ENCODE peak calls at places on chromosomes 6 and 20, in five cellular contexts. One of them, this sample, is unnamed. For H3K9me3, the result is how much of the 10 kb centered on the place peaks cover.

GRCh38 chr6:108560463-108561308 is at the start of gene FOXO3:
- DNase-seq in CD4-positive, CD25-positive, alpha-beta regulatory T cell: peak
- DNase-seq in colonic mucosa: peak
- DNase-seq in testis: peak
- DNase-seq in CD4-positive, alpha-beta T cell: peak
- DNase-seq in this sample: peak

GRCh38 chr20:19079536-19080299 is 132.7 kb upstream of the SLC24A3 start:
- DNase-seq in CD4-positive, alpha-beta T cell: no peak
- DNase-seq in colonic mucosa: no peak
- DNase-seq in CD4-positive, CD25-positive, alpha-beta regulatory T cell: no peak
- DNase-seq in testis: no peak
- DNase-seq in this sample: no peak

GRCh38 chr20:50153153-50153499 is 397 bp downstream of the PEDS1 start:
- DNase-seq in testis: peak
- DNase-seq in CD4-positive, CD25-positive, alpha-beta regulatory T cell: no peak
- DNase-seq in CD4-positive, alpha-beta T cell: peak
- DNase-seq in colonic mucosa: peak
- DNase-seq in this sample: no peak

GRCh38 chr6:154386848-154387717 is 30.5 kb upstream of the IPCEF1 start:
- DNase-seq in CD4-positive, alpha-beta T cell: no peak
- DNase-seq in testis: no peak
- DNase-seq in colonic mucosa: no peak
- DNase-seq in CD4-positive, CD25-positive, alpha-beta regulatory T cell: no peak
- DNase-seq in this sample: no peak

GRCh38 chr6:154805288-154805911 is 72.2 kb downstream of the SCAF8 start:
- DNase-seq in testis: no peak
- DNase-seq in colonic mucosa: no peak
- DNase-seq in CD4-positive, alpha-beta T cell: no peak
- DNase-seq in CD4-positive, CD25-positive, alpha-beta regulatory T cell: peak
- DNase-seq in this sample: no peak

GRCh38 chr6:54060286-54060685 is 51.0 kb upstream of the MLIP start:
- DNase-seq in CD4-positive, CD25-positive, alpha-beta regulatory T cell: no peak
- DNase-seq in CD4-positive, alpha-beta T cell: no peak
- DNase-seq in testis: no peak
- DNase-seq in colonic mucosa: no peak
- DNase-seq in this sample: no peak

GRCh38 chr6:30461055-30461454 is 28.3 kb upstream of the HLA-E start:
- DNase-seq in testis: no peak
- DNase-seq in colonic mucosa: no peak
- DNase-seq in CD4-positive, alpha-beta T cell: no peak
- DNase-seq in CD4-positive, CD25-positive, alpha-beta regulatory T cell: no peak
- DNase-seq in this sample: no peak

GRCh38 chr6:95648636-95649035 is 71.3 kb downstream of the MANEA start:
- DNase-seq in colonic mucosa: no peak
- DNase-seq in CD4-positive, CD25-positive, alpha-beta regulatory T cell: no peak
- DNase-seq in testis: peak
- DNase-seq in CD4-positive, alpha-beta T cell: no peak
- DNase-seq in this sample: no peak

GRCh38 chr6:128899651-128900050 is 16.7 kb downstream of the LAMA2 start:
- DNase-seq in testis: no peak
- DNase-seq in colonic mucosa: no peak
- DNase-seq in CD4-positive, alpha-beta T cell: no peak
- DNase-seq in CD4-positive, CD25-positive, alpha-beta regulatory T cell: no peak
- DNase-seq in this sample: no peak

GRCh38 chr6:13470240-13471140 is 16.9 kb downstream of the GFOD1 start:
- DNase-seq in CD4-positive, CD25-positive, alpha-beta regulatory T cell: no peak
- DNase-seq in colonic mucosa: no peak
- DNase-seq in CD4-positive, alpha-beta T cell: no peak
- DNase-seq in testis: no peak
- DNase-seq in this sample: no peak

GRCh38 chr20:7924692-7925091 is 15.6 kb downstream of the HAO1 start:
- DNase-seq in colonic mucosa: no peak
- DNase-seq in CD4-positive, alpha-beta T cell: no peak
- DNase-seq in CD4-positive, CD25-positive, alpha-beta regulatory T cell: no peak
- DNase-seq in testis: no peak
- DNase-seq in this sample: no peak

GRCh38 chr6:33785766-33786165 is 3.2 kb downstream of the LEMD2 start:
- DNase-seq in CD4-positive, CD25-positive, alpha-beta regulatory T cell: no peak
- DNase-seq in testis: no peak
- DNase-seq in CD4-positive, alpha-beta T cell: no peak
- DNase-seq in colonic mucosa: no peak
- DNase-seq in this sample: no peak

GRCh38 chr6:19845271-19846046 is 8.3 kb downstream of the ID4 start:
- DNase-seq in CD4-positive, alpha-beta T cell: no peak
- DNase-seq in testis: no peak
- DNase-seq in CD4-positive, CD25-positive, alpha-beta regulatory T cell: no peak
- DNase-seq in colonic mucosa: no peak
- DNase-seq in this sample: no peak

GRCh38 chr6:79520534-79520933 is 16.7 kb downstream of the LCA5 start:
- DNase-seq in testis: no peak
- DNase-seq in colonic mucosa: no peak
- DNase-seq in CD4-positive, alpha-beta T cell: no peak
- DNase-seq in CD4-positive, CD25-positive, alpha-beta regulatory T cell: no peak
- DNase-seq in this sample: no peak

GRCh38 chr20:46894971-46895905 is 595 bp downstream of the EYA2 start:
- DNase-seq in testis: peak
- DNase-seq in colonic mucosa: peak
- DNase-seq in CD4-positive, CD25-positive, alpha-beta regulatory T cell: no peak
- DNase-seq in CD4-positive, alpha-beta T cell: no peak
- DNase-seq in this sample: no peak

GRCh38 chr20:20568604-20569205 is 143.7 kb downstream of the RALGAPA2 start:
- DNase-seq in testis: peak
- DNase-seq in CD4-positive, CD25-positive, alpha-beta regulatory T cell: peak
- DNase-seq in colonic mucosa: no peak
- DNase-seq in CD4-positive, alpha-beta T cell: no peak
- DNase-seq in this sample: no peak

GRCh38 chr20:24318569-24319352 is 150.7 kb upstream of the SYNDIG1 start:
- DNase-seq in testis: no peak
- DNase-seq in CD4-positive, alpha-beta T cell: no peak
- DNase-seq in CD4-positive, CD25-positive, alpha-beta regulatory T cell: peak
- DNase-seq in colonic mucosa: no peak
- DNase-seq in this sample: no peak

GRCh38 chr20:20297181-20297580 is 70.7 kb upstream of the INSM1 start:
- DNase-seq in testis: no peak
- DNase-seq in CD4-positive, CD25-positive, alpha-beta regulatory T cell: no peak
- DNase-seq in CD4-positive, alpha-beta T cell: no peak
- DNase-seq in colonic mucosa: no peak
- DNase-seq in this sample: no peak

GRCh38 chr6:119844385-119844784 is 494.8 kb upstream of the MAN1A1 start:
- DNase-seq in CD4-positive, CD25-positive, alpha-beta regulatory T cell: no peak
- DNase-seq in CD4-positive, alpha-beta T cell: no peak
- DNase-seq in colonic mucosa: no peak
- DNase-seq in testis: no peak
- DNase-seq in this sample: no peak

GRCh38 chr20:63178889-63179751 is 36.8 kb downstream of the YTHDF1 start:
- DNase-seq in colonic mucosa: peak
- DNase-seq in testis: peak
- DNase-seq in CD4-positive, alpha-beta T cell: peak
- DNase-seq in CD4-positive, CD25-positive, alpha-beta regulatory T cell: peak
- DNase-seq in this sample: no peak

GRCh38 chr20:38804243-38804642 is 1.3 kb upstream of the PPP1R16B start:
- DNase-seq in colonic mucosa: no peak
- DNase-seq in testis: no peak
- DNase-seq in CD4-positive, CD25-positive, alpha-beta regulatory T cell: no peak
- DNase-seq in CD4-positive, alpha-beta T cell: no peak
- DNase-seq in this sample: no peak

GRCh38 chr20:20367681-20368413 is at the start of gene INSM1:
- DNase-seq in testis: peak
- DNase-seq in colonic mucosa: no peak
- DNase-seq in CD4-positive, CD25-positive, alpha-beta regulatory T cell: no peak
- DNase-seq in CD4-positive, alpha-beta T cell: no peak
- DNase-seq in this sample: no peak

GRCh38 chr20:35085477-35086225 is 7.0 kb downstream of the TRPC4AP start:
- DNase-seq in testis: no peak
- DNase-seq in colonic mucosa: no peak
- DNase-seq in CD4-positive, alpha-beta T cell: no peak
- DNase-seq in CD4-positive, CD25-positive, alpha-beta regulatory T cell: peak
- DNase-seq in this sample: no peak

GRCh38 chr6:79717989-79718388 is 86.9 kb downstream of the SH3BGRL2 start:
- DNase-seq in testis: no peak
- DNase-seq in CD4-positive, CD25-positive, alpha-beta regulatory T cell: no peak
- DNase-seq in colonic mucosa: no peak
- DNase-seq in CD4-positive, alpha-beta T cell: no peak
- DNase-seq in this sample: no peak

GRCh38 chr20:8796088-8796665 is 272.7 kb upstream of the PLCB4 start:
- DNase-seq in colonic mucosa: no peak
- DNase-seq in CD4-positive, alpha-beta T cell: no peak
- DNase-seq in testis: no peak
- DNase-seq in CD4-positive, CD25-positive, alpha-beta regulatory T cell: no peak
- DNase-seq in this sample: no peak

GRCh38 chr6:44462797-44463770 is 75.6 kb downstream of the CDC5L start:
- DNase-seq in testis: no peak
- DNase-seq in colonic mucosa: no peak
- DNase-seq in CD4-positive, alpha-beta T cell: no peak
- DNase-seq in CD4-positive, CD25-positive, alpha-beta regulatory T cell: no peak
- DNase-seq in this sample: no peak

GRCh38 chr20:34083137-34083536 is 28.9 kb downstream of the EIF2S2 start:
- DNase-seq in CD4-positive, alpha-beta T cell: no peak
- DNase-seq in testis: peak
- DNase-seq in CD4-positive, CD25-positive, alpha-beta regulatory T cell: no peak
- DNase-seq in colonic mucosa: peak
- DNase-seq in this sample: peak

GRCh38 chr6:82954351-82954750 is 111.3 kb downstream of the UBE3D start:
- DNase-seq in CD4-positive, CD25-positive, alpha-beta regulatory T cell: no peak
- DNase-seq in CD4-positive, alpha-beta T cell: no peak
- DNase-seq in testis: no peak
- DNase-seq in colonic mucosa: no peak
- DNase-seq in this sample: no peak

GRCh38 chr6:82953871-82954270 is 111.8 kb downstream of the UBE3D start:
- DNase-seq in CD4-positive, CD25-positive, alpha-beta regulatory T cell: no peak
- DNase-seq in testis: peak
- DNase-seq in colonic mucosa: no peak
- DNase-seq in CD4-positive, alpha-beta T cell: no peak
- DNase-seq in this sample: no peak

GRCh38 chr6:82957171-82957894 is 108.3 kb downstream of the UBE3D start:
- DNase-seq in CD4-positive, CD25-positive, alpha-beta regulatory T cell: no peak
- DNase-seq in colonic mucosa: no peak
- DNase-seq in testis: no peak
- DNase-seq in CD4-positive, alpha-beta T cell: no peak
- DNase-seq in this sample: no peak

GRCh38 chr6:82955841-82956240 is 109.8 kb downstream of the UBE3D start:
- DNase-seq in CD4-positive, alpha-beta T cell: no peak
- DNase-seq in CD4-positive, CD25-positive, alpha-beta regulatory T cell: no peak
- DNase-seq in testis: no peak
- DNase-seq in colonic mucosa: no peak
- DNase-seq in this sample: no peak

GRCh38 chr6:82954937-82955577 is 110.6 kb downstream of the UBE3D start:
- DNase-seq in testis: no peak
- DNase-seq in colonic mucosa: no peak
- DNase-seq in CD4-positive, CD25-positive, alpha-beta regulatory T cell: no peak
- DNase-seq in CD4-positive, alpha-beta T cell: no peak
- DNase-seq in this sample: no peak
- H3K27ac ChIP-seq in testis: no peak
- H3K27ac ChIP-seq in colonic mucosa: no peak
- H3K27ac ChIP-seq in CD4-positive, CD25-positive, alpha-beta regulatory T cell: no peak
- H3K27ac ChIP-seq in CD4-positive, alpha-beta T cell: no peak
- H3K27ac ChIP-seq in this sample: no peak

GRCh38 chr6:156028310-156029131 is 572.9 kb upstream of the NOX3 start:
- DNase-seq in colonic mucosa: no peak
- DNase-seq in CD4-positive, CD25-positive, alpha-beta regulatory T cell: peak
- DNase-seq in CD4-positive, alpha-beta T cell: no peak
- DNase-seq in testis: no peak
- DNase-seq in this sample: no peak
- H3K9me3 ChIP-seq in colonic mucosa: under half
- H3K9me3 ChIP-seq in CD4-positive, CD25-positive, alpha-beta regulatory T cell: under half
- H3K9me3 ChIP-seq in CD4-positive, alpha-beta T cell: under half
- H3K9me3 ChIP-seq in testis: under half
- H3K9me3 ChIP-seq in this sample: under half

DNA sequence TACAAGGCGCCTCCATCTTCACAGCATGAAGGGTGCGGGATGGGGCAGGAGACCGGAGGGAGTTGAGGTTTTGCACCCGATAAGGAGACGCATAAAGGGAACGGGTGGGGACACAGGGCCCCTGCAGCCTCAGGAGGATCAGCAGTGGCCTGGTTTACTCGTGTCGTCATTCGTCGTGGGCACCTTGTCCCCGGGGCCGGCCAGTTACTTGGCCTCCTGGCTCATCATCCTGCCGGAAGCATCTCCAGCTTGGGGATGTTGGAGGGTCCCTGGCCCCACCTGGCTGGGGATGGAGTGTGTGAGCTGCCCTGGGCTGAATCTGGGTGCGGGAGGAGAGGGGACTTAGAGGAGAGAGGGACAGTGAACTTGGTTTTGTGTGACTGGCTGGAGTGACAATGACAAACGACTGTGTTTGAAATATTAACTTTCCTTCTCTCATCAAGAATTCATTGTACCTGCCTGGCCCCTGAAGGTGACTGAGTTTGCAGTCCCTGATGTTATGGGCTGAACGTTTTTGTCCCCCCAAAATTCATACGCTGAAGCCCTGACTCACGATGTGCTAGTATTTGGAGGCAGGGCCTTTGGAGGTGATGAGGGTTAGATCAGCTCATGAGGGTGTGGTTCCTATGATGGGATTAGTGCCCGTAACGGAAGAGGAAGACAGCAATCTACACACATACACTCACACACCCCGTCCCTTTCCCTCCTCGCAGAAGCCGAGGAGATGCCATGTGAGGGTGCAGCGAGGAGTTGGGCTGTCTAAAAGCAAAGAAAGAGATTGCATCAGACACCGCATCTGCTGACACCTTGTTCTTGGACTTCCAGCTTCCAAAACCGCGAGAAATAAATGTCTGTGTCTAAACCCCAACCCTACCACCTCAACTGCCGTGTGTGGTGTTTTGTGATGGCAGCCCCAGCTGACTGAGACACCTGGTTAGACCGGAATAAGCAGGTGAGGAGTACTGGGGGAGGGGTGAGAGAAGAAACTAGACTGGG is 65.0 kb upstream of the MAP3K4 start:
- DNase-seq in testis: peak
- DNase-seq in colonic mucosa: no peak
- DNase-seq in CD4-positive, alpha-beta T cell: no peak
- DNase-seq in CD4-positive, CD25-positive, alpha-beta regulatory T cell: no peak
- DNase-seq in this sample: no peak
- H3K27ac ChIP-seq in testis: no peak
- H3K27ac ChIP-seq in colonic mucosa: no peak
- H3K27ac ChIP-seq in CD4-positive, alpha-beta T cell: no peak
- H3K27ac ChIP-seq in CD4-positive, CD25-positive, alpha-beta regulatory T cell: no peak
- H3K27ac ChIP-seq in this sample: no peak

DNA sequence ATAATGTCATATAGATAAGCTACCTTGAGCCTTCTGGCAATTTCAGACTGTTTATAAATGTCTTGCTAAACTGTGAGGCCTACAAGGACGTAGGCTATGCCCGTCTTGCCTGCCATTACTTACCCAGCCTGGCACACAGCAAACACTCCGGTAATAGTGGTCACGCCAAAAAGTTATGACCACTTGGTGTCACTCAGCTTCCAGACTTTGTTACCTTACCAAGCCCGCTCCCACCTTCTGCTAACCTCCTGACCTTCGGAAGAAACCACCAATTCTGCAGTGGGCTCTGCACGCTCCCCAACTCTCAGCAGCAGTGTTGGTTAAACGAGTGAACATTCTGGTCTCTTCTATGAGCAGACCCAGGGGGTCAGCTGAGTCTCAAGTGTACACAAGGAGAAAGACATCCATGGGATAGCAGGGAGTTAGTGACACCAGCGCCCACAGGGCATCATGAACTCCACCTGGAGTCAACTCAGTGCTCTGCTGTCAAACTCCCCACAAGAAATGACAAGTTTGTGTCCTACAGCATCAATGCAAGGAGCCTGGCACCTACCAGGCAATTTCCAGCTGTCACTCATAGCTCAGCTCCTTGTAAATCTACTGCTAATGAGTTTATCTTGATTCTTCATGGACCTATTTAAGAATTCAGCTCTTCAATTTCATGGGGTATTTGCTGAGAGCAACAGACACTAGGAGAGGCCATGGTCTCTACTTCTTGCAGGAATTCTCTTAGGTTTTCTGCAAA is 119.9 kb downstream of the TTLL2 start:
- DNase-seq in CD4-positive, CD25-positive, alpha-beta regulatory T cell: no peak
- DNase-seq in testis: no peak
- DNase-seq in CD4-positive, alpha-beta T cell: no peak
- DNase-seq in colonic mucosa: no peak
- DNase-seq in this sample: no peak
- H3K9me3 ChIP-seq in CD4-positive, CD25-positive, alpha-beta regulatory T cell: under half
- H3K9me3 ChIP-seq in testis: under half
- H3K9me3 ChIP-seq in CD4-positive, alpha-beta T cell: under half
- H3K9me3 ChIP-seq in colonic mucosa: under half
- H3K9me3 ChIP-seq in this sample: under half

This sample was measured in thoracic aorta.